ENCODE peak calls at places on chromosomes 5 and 9, in ten cellular contexts. One of them, this sample, is unnamed.

GRCh38 chr9:79665383-79665782 is 93.6 kb downstream of the TLE4 start:
- DNase-seq in hepatocyte: no peak
- DNase-seq in omental fat pad: no peak
- DNase-seq in heart left ventricle: no peak
- DNase-seq in foreskin fibroblast: no peak
- DNase-seq in mesothelial cell of epicardium: no peak
- DNase-seq in astrocyte of the cerebellum: no peak
- DNase-seq in GM12865: no peak
- DNase-seq in tibial artery: no peak
- DNase-seq in cardiac muscle cell: no peak
- DNase-seq in this sample: no peak

GRCh38 chr5:51651476-51651875 is 268.2 kb downstream of the ISL1 start:
- DNase-seq in foreskin fibroblast: no peak
- DNase-seq in astrocyte of the cerebellum: no peak
- DNase-seq in hepatocyte: no peak
- DNase-seq in omental fat pad: no peak
- DNase-seq in GM12865: no peak
- DNase-seq in tibial artery: no peak
- DNase-seq in heart left ventricle: no peak
- DNase-seq in cardiac muscle cell: no peak
- DNase-seq in mesothelial cell of epicardium: no peak
- DNase-seq in this sample: no peak

GRCh38 chr9:72476617-72477375 is 44.6 kb upstream of the TMC1 start:
- DNase-seq in GM12865: no peak
- DNase-seq in cardiac muscle cell: no peak
- DNase-seq in hepatocyte: peak
- DNase-seq in astrocyte of the cerebellum: peak
- DNase-seq in omental fat pad: no peak
- DNase-seq in tibial artery: no peak
- DNase-seq in foreskin fibroblast: peak
- DNase-seq in heart left ventricle: no peak
- DNase-seq in mesothelial cell of epicardium: no peak
- DNase-seq in this sample: no peak

GRCh38 chr5:36272136-36272665 is 29.5 kb downstream of the RANBP3L start:
- DNase-seq in hepatocyte: no peak
- DNase-seq in foreskin fibroblast: no peak
- DNase-seq in astrocyte of the cerebellum: no peak
- DNase-seq in mesothelial cell of epicardium: no peak
- DNase-seq in GM12865: no peak
- DNase-seq in cardiac muscle cell: no peak
- DNase-seq in heart left ventricle: no peak
- DNase-seq in tibial artery: no peak
- DNase-seq in omental fat pad: no peak
- DNase-seq in this sample: no peak

GRCh38 chr5:1231354-1231905 is 6.2 kb downstream of the SLC6A18 start:
- DNase-seq in omental fat pad: no peak
- DNase-seq in astrocyte of the cerebellum: no peak
- DNase-seq in tibial artery: no peak
- DNase-seq in heart left ventricle: no peak
- DNase-seq in mesothelial cell of epicardium: no peak
- DNase-seq in hepatocyte: no peak
- DNase-seq in cardiac muscle cell: no peak
- DNase-seq in foreskin fibroblast: no peak
- DNase-seq in GM12865: no peak
- DNase-seq in this sample: no peak

GRCh38 chr9:87545858-87546257 is 48.2 kb downstream of the DAPK1 start:
- DNase-seq in omental fat pad: no peak
- DNase-seq in foreskin fibroblast: peak
- DNase-seq in cardiac muscle cell: no peak
- DNase-seq in GM12865: no peak
- DNase-seq in mesothelial cell of epicardium: peak
- DNase-seq in tibial artery: no peak
- DNase-seq in hepatocyte: no peak
- DNase-seq in heart left ventricle: no peak
- DNase-seq in astrocyte of the cerebellum: no peak
- DNase-seq in this sample: no peak

GRCh38 chr9:35930521-35930920 is 21.2 kb downstream of the SPAAR start:
- DNase-seq in foreskin fibroblast: no peak
- DNase-seq in heart left ventricle: no peak
- DNase-seq in GM12865: no peak
- DNase-seq in astrocyte of the cerebellum: no peak
- DNase-seq in hepatocyte: no peak
- DNase-seq in tibial artery: no peak
- DNase-seq in omental fat pad: no peak
- DNase-seq in mesothelial cell of epicardium: no peak
- DNase-seq in cardiac muscle cell: no peak
- DNase-seq in this sample: no peak

GRCh38 chr5:179264641-179265528 is 80.4 kb downstream of the ADAMTS2 start:
- DNase-seq in hepatocyte: no peak
- DNase-seq in tibial artery: no peak
- DNase-seq in mesothelial cell of epicardium: peak
- DNase-seq in cardiac muscle cell: no peak
- DNase-seq in omental fat pad: peak
- DNase-seq in astrocyte of the cerebellum: no peak
- DNase-seq in GM12865: no peak
- DNase-seq in heart left ventricle: peak
- DNase-seq in foreskin fibroblast: no peak
- DNase-seq in this sample: no peak

GRCh38 chr5:73447234-73448071 is 1.1 kb downstream of the FOXD1 start:
- DNase-seq in mesothelial cell of epicardium: peak
- DNase-seq in foreskin fibroblast: no peak
- DNase-seq in omental fat pad: no peak
- DNase-seq in astrocyte of the cerebellum: no peak
- DNase-seq in GM12865: peak
- DNase-seq in cardiac muscle cell: peak
- DNase-seq in tibial artery: no peak
- DNase-seq in heart left ventricle: peak
- DNase-seq in hepatocyte: peak
- DNase-seq in this sample: peak

GRCh38 chr5:149455889-149456409 is 76.9 kb upstream of the IL17B start:
- DNase-seq in foreskin fibroblast: peak
- DNase-seq in tibial artery: no peak
- DNase-seq in omental fat pad: no peak
- DNase-seq in GM12865: no peak
- DNase-seq in astrocyte of the cerebellum: peak
- DNase-seq in hepatocyte: peak
- DNase-seq in mesothelial cell of epicardium: no peak
- DNase-seq in cardiac muscle cell: no peak
- DNase-seq in heart left ventricle: peak
- DNase-seq in this sample: no peak

GRCh38 chr9:86217076-86217475 is 42.4 kb downstream of the C9orf153 start:
- DNase-seq in astrocyte of the cerebellum: no peak
- DNase-seq in omental fat pad: no peak
- DNase-seq in foreskin fibroblast: no peak
- DNase-seq in GM12865: no peak
- DNase-seq in mesothelial cell of epicardium: no peak
- DNase-seq in tibial artery: no peak
- DNase-seq in cardiac muscle cell: no peak
- DNase-seq in heart left ventricle: no peak
- DNase-seq in hepatocyte: no peak
- DNase-seq in this sample: no peak

GRCh38 chr5:105288946-105289345 is 1726.4 kb upstream of the NUDT12 start:
- DNase-seq in heart left ventricle: no peak
- DNase-seq in omental fat pad: no peak
- DNase-seq in GM12865: no peak
- DNase-seq in astrocyte of the cerebellum: no peak
- DNase-seq in cardiac muscle cell: no peak
- DNase-seq in foreskin fibroblast: no peak
- DNase-seq in mesothelial cell of epicardium: no peak
- DNase-seq in hepatocyte: no peak
- DNase-seq in tibial artery: no peak
- DNase-seq in this sample: no peak

GRCh38 chr9:115018547-115019435 is 88.4 kb upstream of the TNFSF8 start:
- DNase-seq in omental fat pad: no peak
- DNase-seq in heart left ventricle: no peak
- DNase-seq in tibial artery: no peak
- DNase-seq in hepatocyte: peak
- DNase-seq in GM12865: no peak
- DNase-seq in astrocyte of the cerebellum: peak
- DNase-seq in mesothelial cell of epicardium: no peak
- DNase-seq in cardiac muscle cell: no peak
- DNase-seq in foreskin fibroblast: peak
- DNase-seq in this sample: peak

GRCh38 chr5:45639038-45639437 is 57.1 kb downstream of the HCN1 start:
- DNase-seq in hepatocyte: no peak
- DNase-seq in heart left ventricle: no peak
- DNase-seq in mesothelial cell of epicardium: no peak
- DNase-seq in astrocyte of the cerebellum: no peak
- DNase-seq in cardiac muscle cell: peak
- DNase-seq in tibial artery: no peak
- DNase-seq in GM12865: no peak
- DNase-seq in omental fat pad: no peak
- DNase-seq in foreskin fibroblast: no peak
- DNase-seq in this sample: no peak

GRCh38 chr5:36269479-36269878 is 27.8 kb upstream of the NADK2 start:
- DNase-seq in omental fat pad: no peak
- DNase-seq in tibial artery: no peak
- DNase-seq in hepatocyte: no peak
- DNase-seq in astrocyte of the cerebellum: no peak
- DNase-seq in GM12865: no peak
- DNase-seq in mesothelial cell of epicardium: no peak
- DNase-seq in cardiac muscle cell: no peak
- DNase-seq in heart left ventricle: no peak
- DNase-seq in foreskin fibroblast: no peak
- DNase-seq in this sample: no peak

GRCh38 chr5:149824115-149824514 is 94.0 kb downstream of the PPARGC1B start:
- DNase-seq in tibial artery: no peak
- DNase-seq in heart left ventricle: no peak
- DNase-seq in hepatocyte: no peak
- DNase-seq in mesothelial cell of epicardium: no peak
- DNase-seq in omental fat pad: no peak
- DNase-seq in astrocyte of the cerebellum: no peak
- DNase-seq in cardiac muscle cell: no peak
- DNase-seq in GM12865: no peak
- DNase-seq in foreskin fibroblast: no peak
- DNase-seq in this sample: no peak

GRCh38 chr5:180639743-180640300 is 9.6 kb downstream of the FLT4 start:
- DNase-seq in omental fat pad: peak
- DNase-seq in astrocyte of the cerebellum: no peak
- DNase-seq in GM12865: no peak
- DNase-seq in mesothelial cell of epicardium: no peak
- DNase-seq in hepatocyte: no peak
- DNase-seq in heart left ventricle: peak
- DNase-seq in cardiac muscle cell: no peak
- DNase-seq in tibial artery: peak
- DNase-seq in foreskin fibroblast: no peak
- DNase-seq in this sample: no peak

GRCh38 chr5:87541668-87542067 is 128.9 kb upstream of the CCNH start:
- DNase-seq in omental fat pad: no peak
- DNase-seq in tibial artery: no peak
- DNase-seq in foreskin fibroblast: no peak
- DNase-seq in heart left ventricle: no peak
- DNase-seq in astrocyte of the cerebellum: no peak
- DNase-seq in hepatocyte: no peak
- DNase-seq in cardiac muscle cell: no peak
- DNase-seq in mesothelial cell of epicardium: no peak
- DNase-seq in GM12865: no peak
- DNase-seq in this sample: no peak

GRCh38 chr5:103929310-103930003 is 366.9 kb upstream of the NUDT12 start:
- DNase-seq in foreskin fibroblast: no peak
- DNase-seq in cardiac muscle cell: no peak
- DNase-seq in mesothelial cell of epicardium: no peak
- DNase-seq in GM12865: peak
- DNase-seq in astrocyte of the cerebellum: no peak
- DNase-seq in hepatocyte: no peak
- DNase-seq in heart left ventricle: no peak
- DNase-seq in tibial artery: no peak
- DNase-seq in omental fat pad: no peak
- DNase-seq in this sample: no peak

GRCh38 chr5:5616247-5616895 is 193.9 kb downstream of the ICE1 start:
- DNase-seq in GM12865: no peak
- DNase-seq in hepatocyte: peak
- DNase-seq in heart left ventricle: no peak
- DNase-seq in omental fat pad: no peak
- DNase-seq in foreskin fibroblast: no peak
- DNase-seq in mesothelial cell of epicardium: no peak
- DNase-seq in cardiac muscle cell: peak
- DNase-seq in astrocyte of the cerebellum: no peak
- DNase-seq in tibial artery: no peak
- DNase-seq in this sample: no peak
- TF ChIP-seq CTCF in GM12865: no peak
- TF ChIP-seq CTCF in hepatocyte: no peak
- TF ChIP-seq CTCF in heart left ventricle: no peak
- TF ChIP-seq CTCF in omental fat pad: no peak
- TF ChIP-seq CTCF in foreskin fibroblast: no peak
- TF ChIP-seq CTCF in mesothelial cell of epicardium: peak
- TF ChIP-seq CTCF in cardiac muscle cell: no peak
- TF ChIP-seq CTCF in astrocyte of the cerebellum: no peak
- TF ChIP-seq CTCF in tibial artery: no peak
- TF ChIP-seq CTCF in this sample: no peak

GRCh38 chr9:37295796-37296195 is 126.7 kb upstream of the GRHPR start:
- DNase-seq in astrocyte of the cerebellum: no peak
- DNase-seq in hepatocyte: no peak
- DNase-seq in cardiac muscle cell: no peak
- DNase-seq in tibial artery: no peak
- DNase-seq in heart left ventricle: no peak
- DNase-seq in mesothelial cell of epicardium: no peak
- DNase-seq in foreskin fibroblast: no peak
- DNase-seq in GM12865: no peak
- DNase-seq in omental fat pad: no peak
- DNase-seq in this sample: no peak
- TF ChIP-seq CTCF in astrocyte of the cerebellum: no peak
- TF ChIP-seq CTCF in hepatocyte: peak
- TF ChIP-seq CTCF in cardiac muscle cell: peak
- TF ChIP-seq CTCF in tibial artery: no peak
- TF ChIP-seq CTCF in heart left ventricle: no peak
- TF ChIP-seq CTCF in mesothelial cell of epicardium: no peak
- TF ChIP-seq CTCF in foreskin fibroblast: no peak
- TF ChIP-seq CTCF in GM12865: peak
- TF ChIP-seq CTCF in omental fat pad: no peak
- TF ChIP-seq CTCF in this sample: no peak

GRCh38 chr9:78543353-78543752 is 246.4 kb downstream of the PSAT1 start:
- DNase-seq in foreskin fibroblast: no peak
- DNase-seq in hepatocyte: no peak
- DNase-seq in cardiac muscle cell: no peak
- DNase-seq in astrocyte of the cerebellum: no peak
- DNase-seq in omental fat pad: no peak
- DNase-seq in GM12865: no peak
- DNase-seq in heart left ventricle: no peak
- DNase-seq in tibial artery: no peak
- DNase-seq in mesothelial cell of epicardium: no peak
- DNase-seq in this sample: no peak
- TF ChIP-seq CTCF in foreskin fibroblast: no peak
- TF ChIP-seq CTCF in hepatocyte: no peak
- TF ChIP-seq CTCF in cardiac muscle cell: no peak
- TF ChIP-seq CTCF in astrocyte of the cerebellum: no peak
- TF ChIP-seq CTCF in omental fat pad: no peak
- TF ChIP-seq CTCF in GM12865: no peak
- TF ChIP-seq CTCF in heart left ventricle: no peak
- TF ChIP-seq CTCF in tibial artery: no peak
- TF ChIP-seq CTCF in mesothelial cell of epicardium: no peak
- TF ChIP-seq CTCF in this sample: no peak

DNA sequence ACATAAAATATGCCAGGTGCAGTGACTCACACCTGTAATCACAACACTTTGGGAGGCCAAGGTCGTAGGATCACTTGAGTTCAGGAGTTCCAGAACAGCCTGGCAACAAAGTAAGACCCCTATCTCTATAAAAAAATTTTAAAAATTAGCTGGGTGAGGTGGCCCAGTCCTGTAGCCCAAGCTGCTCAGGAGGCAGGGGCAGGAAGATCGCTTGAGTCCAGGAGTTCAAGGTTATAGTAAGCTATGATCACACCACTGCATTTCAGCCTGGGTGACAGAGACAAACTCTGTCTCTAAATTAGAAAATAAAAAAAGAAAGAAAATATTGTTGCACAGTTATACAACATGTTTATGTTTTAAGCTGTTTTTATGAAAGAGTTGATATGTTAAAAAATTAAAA is 6.8 kb downstream of the CENPK start:
- DNase-seq in GM12865: no peak
- DNase-seq in mesothelial cell of epicardium: no peak
- DNase-seq in heart left ventricle: no peak
- DNase-seq in tibial artery: no peak
- DNase-seq in omental fat pad: no peak
- DNase-seq in astrocyte of the cerebellum: no peak
- DNase-seq in cardiac muscle cell: no peak
- DNase-seq in hepatocyte: no peak
- DNase-seq in foreskin fibroblast: no peak
- DNase-seq in this sample: no peak
- TF ChIP-seq CTCF in GM12865: no peak
- TF ChIP-seq CTCF in mesothelial cell of epicardium: no peak
- TF ChIP-seq CTCF in heart left ventricle: no peak
- TF ChIP-seq CTCF in tibial artery: no peak
- TF ChIP-seq CTCF in omental fat pad: no peak
- TF ChIP-seq CTCF in astrocyte of the cerebellum: no peak
- TF ChIP-seq CTCF in cardiac muscle cell: no peak
- TF ChIP-seq CTCF in hepatocyte: no peak
- TF ChIP-seq CTCF in foreskin fibroblast: no peak
- TF ChIP-seq CTCF in this sample: no peak

This sample was measured in AG09319.